ENCODE peak calls at places on chromosome 18, in five cellular contexts. D is left cardiac atrium, J is OCI-LY7, I is fibroblast of lung, S is NB4. W is an unnamed sample.

GRCh38 chr18:59022167-59022945 is 117.3 kb upstream of the SEC11C start:
- DNase-seq in I (peak; percentile 30), D (peak; percentile 38), J (no peak), S (no peak), W (no peak)

GRCh38 chr18:49844903-49845302 is 31.6 kb upstream of the ACAA2 start:
- DNase-seq in J (no peak), I (no peak), D (no peak), S (no peak), W (no peak)

GRCh38 chr18:23949863-23950262 is 64.7 kb upstream of the TTC39C start:
- DNase-seq in S (no peak), J (no peak), D (no peak), I (no peak), W (no peak)

GRCh38 chr18:13605901-13606300 is 120.5 kb downstream of the FAM210A start:
- DNase-seq in D (no peak), J (no peak), S (no peak), I (no peak), W (no peak)

GRCh38 chr18:60096428-60096827 is 196.6 kb downstream of the PMAIP1 start:
- DNase-seq in S (no peak), J (no peak), D (no peak), I (no peak), W (no peak)

GRCh38 chr18:76472811-76473210 is 22.2 kb downstream of the ZNF516 start:
- DNase-seq in I (no peak), D (no peak), S (no peak), J (no peak), W (no peak)

GRCh38 chr18:47969851-47970250 is 39.4 kb upstream of the SMAD2 start:
- DNase-seq in J (no peak), D (no peak), I (peak; percentile 65), S (peak; percentile 82), W (no peak)

GRCh38 chr18:9413586-9413985 is 61.7 kb upstream of the RALBP1 start:
- DNase-seq in I (peak; percentile 60), S (no peak), D (no peak), J (no peak), W (no peak)

GRCh38 chr18:51617572-51618260 is 420.2 kb upstream of the MEX3C start:
- DNase-seq in I (peak; percentile 14), J (no peak), S (no peak), D (no peak), W (no peak)

GRCh38 chr18:37403100-37403781 is 162.4 kb downstream of the CELF4 start:
- DNase-seq in S (no peak), D (peak; percentile 29), J (no peak), I (peak; percentile 90), W (peak; percentile 59)

GRCh38 chr18:35457140-35457704 is 40.5 kb downstream of the INO80C start:
- DNase-seq in I (no peak), D (no peak), S (no peak), J (no peak), W (no peak)

GRCh38 chr18:40769786-40770185 is 1185.2 kb upstream of the PIK3C3 start:
- DNase-seq in I (no peak), J (no peak), D (no peak), S (no peak), W (no peak)

GRCh38 chr18:50099725-50100414 is 95.1 kb downstream of the MYO5B start:
- DNase-seq in I (peak; percentile 72), S (no peak), J (no peak), D (no peak), W (peak; percentile 81)

GRCh38 chr18:13520306-13520705 is 206.1 kb downstream of the FAM210A start:
- DNase-seq in D (peak; percentile 75), I (no peak), S (no peak), J (no peak), W (no peak)

GRCh38 chr18:49226935-49227334 is 233.5 kb downstream of the DYM start:
- DNase-seq in S (no peak), J (no peak), I (no peak), D (no peak), W (no peak)

GRCh38 chr18:79327199-79327545 is 68.6 kb upstream of the NFATC1 start:
- DNase-seq in S (no peak), I (no peak), J (no peak), D (no peak), W (no peak)

GRCh38 chr18:61545281-61546245 is 212.3 kb downstream of the CDH20 start:
- DNase-seq in J (no peak), S (no peak), I (no peak), D (no peak), W (no peak)

GRCh38 chr18:36493349-36494281 is 196.1 kb downstream of the FHOD3 start:
- DNase-seq in J (no peak), S (no peak), I (peak; percentile 24), D (peak; percentile 52), W (no peak)

GRCh38 chr18:32349728-32350395 is 120.8 kb downstream of the GAREM1 start:
- DNase-seq in D (peak; percentile 73), J (no peak), I (peak; percentile 98), S (no peak), W (no peak)

GRCh38 chr18:45951021-45951714 is 16.0 kb downstream of the EPG5 start:
- DNase-seq in S (peak; percentile 32), D (no peak), I (peak; percentile 90), J (no peak), W (no peak)

GRCh38 chr18:49961271-49961670 is 147.9 kb upstream of the ACAA2 start:
- DNase-seq in D (no peak), J (no peak), S (no peak), I (no peak), W (peak; percentile 42)

GRCh38 chr18:37282386-37283037 is 283.1 kb downstream of the CELF4 start:
- DNase-seq in J (no peak), S (peak; percentile 9), I (no peak), D (no peak), W (no peak)

GRCh38 chr18:23784811-23785245 is 95.6 kb downstream of the LAMA3 start:
- DNase-seq in S (no peak), I (peak; percentile 92), J (no peak), D (no peak), W (no peak)

GRCh38 chr18:2351126-2351850 is 220.0 kb downstream of the METTL4 start:
- DNase-seq in D (no peak), S (no peak), I (no peak), J (no peak), W (no peak)

W was measured in MM.1S.